ENCODE peak calls at places on chromosome 13, in five cellular contexts. P is NCI-H187, Z is mucosa of gallbladder, H is HAP-1, A is cerebellar nuclear complex. W is an unnamed sample.

GRCh38 chr13:114173753-114174152 is 5.3 kb upstream of the CFAP97D2 start:
- DNase-seq in A (no peak), P (no peak), Z (no peak), H (no peak), W (no peak)

GRCh38 chr13:113921763-113922162 is 52.1 kb downstream of the C13orf46 start:
- DNase-seq in A (no peak), P (no peak), H (no peak), Z (no peak), W (peak; percentile 7)

GRCh38 chr13:42398542-42398941 is 126.6 kb downstream of the AKAP11 start:
- DNase-seq in P (no peak), H (no peak), Z (peak; percentile 20), A (no peak), W (no peak)

GRCh38 chr13:32639502-32640105 is 53.4 kb downstream of the PDS5B start:
- DNase-seq in A (no peak), H (peak; percentile 73), Z (peak; percentile 61), P (no peak), W (no peak)

GRCh38 chr13:76829572-76830327 is 56.5 kb downstream of the KCTD12 start:
- DNase-seq in H (no peak), Z (peak; percentile 24), P (no peak), A (no peak), W (no peak)

GRCh38 chr13:39321578-39321977 is 281.4 kb downstream of the LHFPL6 start:
- DNase-seq in P (no peak), A (no peak), H (no peak), Z (no peak), W (no peak)

GRCh38 chr13:33441015-33441414 is 155.5 kb upstream of the STARD13 start:
- DNase-seq in A (no peak), Z (no peak), H (peak; percentile 26), P (no peak), W (no peak)

GRCh38 chr13:40389081-40389641 is 277.3 kb downstream of the FOXO1 start:
- DNase-seq in H (no peak), A (no peak), P (no peak), Z (no peak), W (no peak)

GRCh38 chr13:23960566-23961156 is 63.4 kb upstream of the C1QTNF9B start:
- DNase-seq in Z (no peak), P (no peak), A (no peak), H (peak; percentile 63), W (no peak)

GRCh38 chr13:20127563-20128458 is 33.0 kb downstream of the GJA3 start:
- DNase-seq in Z (peak; percentile 52), H (no peak), A (no peak), P (no peak), W (peak; percentile 60)

GRCh38 chr13:47831265-47831664 is 169.8 kb downstream of the SUCLA2 start:
- DNase-seq in H (no peak), Z (no peak), A (no peak), P (no peak), W (no peak)

GRCh38 chr13:90477194-90477593 is 870.3 kb upstream of the MIR17HG start:
- DNase-seq in H (no peak), A (no peak), Z (no peak), P (no peak), W (no peak)

GRCh38 chr13:113151745-113152707 is 6.4 kb upstream of the PROZ start:
- DNase-seq in H (no peak), Z (no peak), P (no peak), A (no peak), W (no peak)